ENCODE peak calls at places on chromosomes 5 and 9, in four cellular contexts. One of them, this sample, is unnamed.

GRCh38 chr9:96674914-96675538 is 19.9 kb upstream of the PRXL2C start:
- DNase-seq in frontal cortex: no peak
- DNase-seq in adrenal gland: no peak
- DNase-seq in gastrocnemius medialis: no peak
- DNase-seq in this sample: no peak

GRCh38 chr5:11903121-11903613 is 1.1 kb downstream of the CTNND2 start:
- DNase-seq in frontal cortex: peak
- DNase-seq in gastrocnemius medialis: no peak
- DNase-seq in adrenal gland: no peak
- DNase-seq in this sample: no peak

GRCh38 chr5:105230516-105230915 is 1667.9 kb upstream of the NUDT12 start:
- DNase-seq in frontal cortex: no peak
- DNase-seq in gastrocnemius medialis: no peak
- DNase-seq in adrenal gland: no peak
- DNase-seq in this sample: no peak

GRCh38 chr5:114362197-114362976 is 517 bp downstream of the KCNN2 start:
- DNase-seq in frontal cortex: no peak
- DNase-seq in gastrocnemius medialis: no peak
- DNase-seq in adrenal gland: no peak
- DNase-seq in this sample: peak

GRCh38 chr5:322942-323879 is 1.7 kb downstream of the AHRR start:
- DNase-seq in frontal cortex: peak
- DNase-seq in gastrocnemius medialis: no peak
- DNase-seq in adrenal gland: no peak
- DNase-seq in this sample: no peak

GRCh38 chr9:86452194-86452828 is 98.1 kb upstream of the TUT7 start:
- DNase-seq in frontal cortex: no peak
- DNase-seq in gastrocnemius medialis: peak
- DNase-seq in adrenal gland: no peak
- DNase-seq in this sample: peak

GRCh38 chr9:109948453-109948852 is 168.5 kb downstream of the PALM2AKAP2 start:
- DNase-seq in adrenal gland: no peak
- DNase-seq in gastrocnemius medialis: no peak
- DNase-seq in frontal cortex: no peak
- DNase-seq in this sample: no peak

GRCh38 chr9:76403352-76403751 is 9.1 kb upstream of the RFK start:
- DNase-seq in frontal cortex: no peak
- DNase-seq in adrenal gland: peak
- DNase-seq in gastrocnemius medialis: no peak
- DNase-seq in this sample: no peak

GRCh38 chr5:176656467-176656990 is 9.2 kb downstream of the TSPAN17 start:
- DNase-seq in adrenal gland: no peak
- DNase-seq in frontal cortex: no peak
- DNase-seq in gastrocnemius medialis: no peak
- DNase-seq in this sample: no peak

GRCh38 chr5:86565197-86565789 is 52.4 kb upstream of the COX7C start:
- DNase-seq in frontal cortex: no peak
- DNase-seq in gastrocnemius medialis: no peak
- DNase-seq in adrenal gland: no peak
- DNase-seq in this sample: no peak

GRCh38 chr5:27475063-27475462 is 436.7 kb upstream of the CDH9 start:
- DNase-seq in adrenal gland: no peak
- DNase-seq in gastrocnemius medialis: no peak
- DNase-seq in frontal cortex: no peak
- DNase-seq in this sample: no peak

GRCh38 chr9:89442981-89443817 is 54.7 kb downstream of the SEMA4D start:
- DNase-seq in gastrocnemius medialis: no peak
- DNase-seq in frontal cortex: no peak
- DNase-seq in adrenal gland: no peak
- DNase-seq in this sample: no peak

GRCh38 chr5:150323092-150323491 is 20.4 kb upstream of the ARSI start:
- DNase-seq in adrenal gland: no peak
- DNase-seq in frontal cortex: no peak
- DNase-seq in gastrocnemius medialis: no peak
- DNase-seq in this sample: no peak

GRCh38 chr9:101037433-101037832 is 8.9 kb downstream of the PLPPR1 start:
- DNase-seq in adrenal gland: no peak
- DNase-seq in frontal cortex: no peak
- DNase-seq in gastrocnemius medialis: no peak
- DNase-seq in this sample: no peak

GRCh38 chr9:19999491-20000057 is 210.7 kb upstream of the SLC24A2 start:
- DNase-seq in adrenal gland: no peak
- DNase-seq in gastrocnemius medialis: no peak
- DNase-seq in frontal cortex: no peak
- DNase-seq in this sample: no peak

GRCh38 chr9:105330755-105331154 is 86.3 kb downstream of the SLC44A1 start:
- DNase-seq in adrenal gland: no peak
- DNase-seq in gastrocnemius medialis: no peak
- DNase-seq in frontal cortex: no peak
- DNase-seq in this sample: no peak

GRCh38 chr5:148486456-148486855 is 102.7 kb downstream of the FBXO38 start:
- DNase-seq in adrenal gland: no peak
- DNase-seq in gastrocnemius medialis: no peak
- DNase-seq in frontal cortex: no peak
- DNase-seq in this sample: no peak

GRCh38 chr5:54616031-54616430 is 98.5 kb downstream of the SNX18 start:
- DNase-seq in gastrocnemius medialis: peak
- DNase-seq in adrenal gland: peak
- DNase-seq in frontal cortex: no peak
- DNase-seq in this sample: peak

GRCh38 chr9:134475051-134475790 is 149.0 kb downstream of the RXRA start:
- DNase-seq in adrenal gland: peak
- DNase-seq in gastrocnemius medialis: no peak
- DNase-seq in frontal cortex: no peak
- DNase-seq in this sample: peak

GRCh38 chr9:126621919-126622735 is 8.4 kb downstream of the LMX1B start:
- DNase-seq in gastrocnemius medialis: no peak
- DNase-seq in frontal cortex: no peak
- DNase-seq in adrenal gland: no peak
- DNase-seq in this sample: peak

GRCh38 chr5:180862645-180863044 is 1.6 kb upstream of the ZFP62 start:
- DNase-seq in gastrocnemius medialis: no peak
- DNase-seq in frontal cortex: no peak
- DNase-seq in adrenal gland: no peak
- DNase-seq in this sample: no peak

GRCh38 chr5:129217179-129217578 is 122.6 kb downstream of the ISOC1 start:
- DNase-seq in adrenal gland: no peak
- DNase-seq in gastrocnemius medialis: no peak
- DNase-seq in frontal cortex: no peak
- DNase-seq in this sample: no peak

GRCh38 chr9:96156151-96156550 is 145.8 kb downstream of the HSD17B3 start:
- DNase-seq in gastrocnemius medialis: peak
- DNase-seq in adrenal gland: no peak
- DNase-seq in frontal cortex: no peak
- DNase-seq in this sample: no peak

GRCh38 chr5:61915646-61916045 is 390.4 kb upstream of the KIF2A start:
- DNase-seq in adrenal gland: no peak
- DNase-seq in gastrocnemius medialis: no peak
- DNase-seq in frontal cortex: no peak
- DNase-seq in this sample: no peak

GRCh38 chr5:35683466-35683865 is 65.8 kb downstream of the SPEF2 start:
- DNase-seq in gastrocnemius medialis: no peak
- DNase-seq in frontal cortex: no peak
- DNase-seq in adrenal gland: no peak
- DNase-seq in this sample: no peak

GRCh38 chr9:119284118-119284517 is 85.1 kb downstream of the BRINP1 start:
- DNase-seq in frontal cortex: no peak
- DNase-seq in adrenal gland: no peak
- DNase-seq in gastrocnemius medialis: no peak
- DNase-seq in this sample: no peak

GRCh38 chr5:172168311-172168710 is 19.7 kb downstream of the STK10 start:
- DNase-seq in frontal cortex: no peak
- DNase-seq in gastrocnemius medialis: no peak
- DNase-seq in adrenal gland: no peak
- DNase-seq in this sample: no peak

GRCh38 chr9:109886050-109886449 is 106.1 kb downstream of the PALM2AKAP2 start:
- DNase-seq in frontal cortex: no peak
- DNase-seq in gastrocnemius medialis: no peak
- DNase-seq in adrenal gland: no peak
- DNase-seq in this sample: peak

GRCh38 chr5:148887123-148887881 is 60.9 kb downstream of the ADRB2 start:
- DNase-seq in gastrocnemius medialis: no peak
- DNase-seq in adrenal gland: no peak
- DNase-seq in frontal cortex: no peak
- DNase-seq in this sample: no peak

GRCh38 chr9:130254753-130255637 is 10.6 kb upstream of the HMCN2 start:
- DNase-seq in gastrocnemius medialis: no peak
- DNase-seq in adrenal gland: no peak
- DNase-seq in frontal cortex: no peak
- DNase-seq in this sample: no peak

GRCh38 chr9:69931340-69931739 is 110.7 kb downstream of the CFAP95 start:
- DNase-seq in adrenal gland: no peak
- DNase-seq in frontal cortex: no peak
- DNase-seq in gastrocnemius medialis: no peak
- DNase-seq in this sample: no peak

GRCh38 chr5:112957970-112958773 is 18.4 kb upstream of the DCP2 start:
- DNase-seq in frontal cortex: no peak
- DNase-seq in gastrocnemius medialis: peak
- DNase-seq in adrenal gland: peak
- DNase-seq in this sample: peak

GRCh38 chr5:150461231-150461630 is 11.7 kb upstream of the RPS14 start:
- DNase-seq in frontal cortex: no peak
- DNase-seq in adrenal gland: no peak
- DNase-seq in gastrocnemius medialis: peak
- DNase-seq in this sample: no peak

GRCh38 chr5:122067330-122067885 is 10.7 kb downstream of the LOX start:
- DNase-seq in frontal cortex: no peak
- DNase-seq in adrenal gland: no peak
- DNase-seq in gastrocnemius medialis: no peak
- DNase-seq in this sample: no peak

GRCh38 chr5:138949988-138950387 is 74.9 kb upstream of the LRRTM2 start:
- DNase-seq in frontal cortex: no peak
- DNase-seq in gastrocnemius medialis: no peak
- DNase-seq in adrenal gland: peak
- DNase-seq in this sample: no peak

This sample was measured in right cardiac atrium.